ENCODE peak calls at places on chromosomes 6 and 20, in four cellular contexts. T is OCI-M1, Y is AG09319, A is A673. J is an unnamed sample.

GRCh38 chr20:62946918-62947317 is 5.6 kb upstream of the SLC17A9 start:
- DNase-seq in Y (no peak), A (no peak), T (peak; percentile 57), J (no peak)

GRCh38 chr6:29965873-29966601 is 23.7 kb downstream of the HLA-A start:
- DNase-seq in Y (no peak), T (peak; percentile 88), A (peak; percentile 85), J (peak; percentile 61)

GRCh38 chr6:43982084-43982625 is 145.1 kb downstream of the MRPL14 start:
- DNase-seq in T (no peak), Y (no peak), A (no peak), J (peak; percentile 12)

GRCh38 chr6:100134703-100135102 is 140.7 kb upstream of the MCHR2 start:
- DNase-seq in A (no peak), T (no peak), Y (no peak), J (no peak)

GRCh38 chr6:31086788-31087440 is 25.5 kb downstream of the C6orf15 start:
- DNase-seq in A (peak; percentile 42), Y (no peak), T (peak; percentile 52), J (no peak)

GRCh38 chr6:3176562-3177355 is 19.4 kb upstream of the TUBB2A start:
- DNase-seq in T (peak; percentile 70), A (peak; percentile 86), Y (no peak), J (no peak)

GRCh38 chr20:61328906-61329558 is 77.0 kb downstream of the CDH4 start:
- DNase-seq in Y (no peak), A (no peak), T (no peak), J (no peak)

GRCh38 chr20:41360831-41361756 is 5.5 kb downstream of the EMILIN3 start:
- DNase-seq in Y (no peak), A (no peak), T (no peak), J (peak; percentile 24)

GRCh38 chr6:74607934-74608333 is 597.9 kb downstream of the COL12A1 start:
- DNase-seq in T (no peak), A (no peak), Y (no peak), J (no peak)

GRCh38 chr6:155004017-155004416 is 8.9 kb downstream of the TIAM2 start:
- DNase-seq in Y (no peak), T (no peak), A (no peak), J (no peak)

GRCh38 chr6:26214826-26215199 is 127.6 kb downstream of the HFE start:
- DNase-seq in A (no peak), Y (no peak), T (no peak), J (no peak)

GRCh38 chr6:107740496-107741190 is 83.5 kb downstream of the SCML4 start:
- DNase-seq in T (no peak), A (no peak), Y (peak; percentile 7), J (no peak)

GRCh38 chr6:33815854-33816253 is 12.1 kb upstream of the MLN start:
- DNase-seq in T (peak; percentile 16), Y (no peak), A (peak; percentile 68), J (peak; percentile 84)

GRCh38 chr20:20664795-20665194 is 47.6 kb downstream of the RALGAPA2 start:
- DNase-seq in Y (no peak), A (peak; percentile 70), T (peak; percentile 70), J (no peak)

GRCh38 chr20:8242066-8242465 is 110.0 kb downstream of the PLCB1 start:
- DNase-seq in T (no peak), A (no peak), Y (no peak), J (no peak)

GRCh38 chr20:62761058-62761758 is 35.1 kb upstream of the MRGBP start:
- DNase-seq in A (no peak), Y (no peak), T (no peak), J (no peak)

GRCh38 chr20:31560900-31561598 is 44.0 kb upstream of the ID1 start:
- DNase-seq in A (peak; percentile 54), T (no peak), Y (peak; percentile 90), J (no peak)

GRCh38 chr6:1190361-1190760 is 121.5 kb upstream of the FOXQ1 start:
- DNase-seq in A (peak; percentile 35), Y (peak; percentile 73), T (no peak), J (no peak)

GRCh38 chr20:44532248-44532980 is 10.5 kb upstream of the SERINC3 start:
- DNase-seq in Y (no peak), T (peak; percentile 50), A (no peak), J (no peak)

GRCh38 chr6:116221067-116221466 is 32.8 kb downstream of the TSPYL4 start:
- DNase-seq in T (peak; percentile 33), Y (no peak), A (peak; percentile 33), J (no peak)

GRCh38 chr6:45610832-45611231 is 233.1 kb upstream of the SUPT3H start:
- DNase-seq in A (no peak), Y (no peak), T (peak; percentile 28), J (no peak)

GRCh38 chr6:31972709-31973350 is 892 bp upstream of the DXO start:
- DNase-seq in Y (no peak), A (no peak), T (peak; percentile 63), J (no peak)